ENCODE peak calls at places on chromosome 2, in eight cellular contexts. W is fibroblast of pulmonary artery, Y is adrenal gland, A is OCI-LY7, R is A549, I is cardiac muscle cell, F is astrocyte of the cerebellum, D is HepG2. Z is an unnamed sample.

GRCh38 chr2:188497736-188498135 is 206.1 kb downstream of the GULP1 start:
- DNase-seq in Y (no peak), W (no peak), R (no peak), D (no peak), A (no peak), F (no peak), I (peak; percentile 16), Z (no peak)

GRCh38 chr2:70553584-70554337 is at the start of gene TGFA:
- DNase-seq in I (peak; percentile 45), A (no peak), D (peak; percentile 91), R (peak; percentile 82), F (no peak), W (peak; percentile 27), Y (peak; percentile 63), Z (peak; percentile 43)

GRCh38 chr2:186695081-186695756 is 1.4 kb downstream of the FAM171B start:
- DNase-seq in Y (peak; percentile 21), R (no peak), A (no peak), W (peak; percentile 59), D (no peak), F (peak; percentile 26), I (peak; percentile 59), Z (no peak)

GRCh38 chr2:18505703-18506341 is 54.6 kb downstream of the RDH14 start:
- DNase-seq in W (no peak), Y (no peak), F (no peak), A (no peak), R (no peak), D (no peak), I (no peak), Z (no peak)

GRCh38 chr2:217434183-217434620 is 568.6 kb downstream of the TNS1 start:
- DNase-seq in R (peak; percentile 83), D (peak; percentile 69), F (peak; percentile 93), I (peak; percentile 98), Y (peak; percentile 97), W (peak; percentile 97), A (peak; percentile 7), Z (peak; percentile 64)

GRCh38 chr2:11835403-11835802 is 89.0 kb downstream of the LPIN1 start:
- DNase-seq in F (no peak), A (no peak), I (no peak), R (no peak), W (peak; percentile 22), D (no peak), Y (no peak), Z (no peak)

GRCh38 chr2:197615033-197615652 is 60.2 kb downstream of the RFTN2 start:
- DNase-seq in F (no peak), A (peak; percentile 32), I (no peak), W (no peak), Y (no peak), D (peak; percentile 27), R (peak; percentile 16), Z (no peak)

GRCh38 chr2:28713582-28714292 is 37.9 kb upstream of the PPP1CB start:
- DNase-seq in W (peak; percentile 39), D (no peak), F (no peak), Y (no peak), A (no peak), R (peak; percentile 28), I (peak; percentile 44), Z (no peak)

GRCh38 chr2:174138161-174138560 is 110.2 kb downstream of the OLA1 start:
- DNase-seq in F (no peak), A (peak; percentile 10), R (peak; percentile 48), W (peak; percentile 52), D (peak; percentile 23), Y (no peak), I (peak; percentile 61), Z (no peak)

GRCh38 chr2:192499476-192499875 is 304.7 kb upstream of the TMEFF2 start:
- DNase-seq in I (peak; percentile 48), W (peak; percentile 61), R (no peak), Y (no peak), D (no peak), F (peak; percentile 1), A (no peak), Z (no peak)

GRCh38 chr2:2291500-2292260 is 39.4 kb downstream of the MYT1L start:
- DNase-seq in F (no peak), R (peak; percentile 13), I (no peak), A (no peak), Y (no peak), W (no peak), D (no peak), Z (no peak)

GRCh38 chr2:234633581-234634230 is 136.8 kb upstream of the ARL4C start:
- DNase-seq in W (no peak), D (no peak), A (no peak), R (no peak), I (no peak), F (no peak), Y (no peak), Z (no peak)

GRCh38 chr2:113217455-113218282 is 43.9 kb downstream of the PSD4 start:
- DNase-seq in Y (no peak), A (no peak), I (no peak), W (no peak), D (peak; percentile 51), R (peak; percentile 57), F (peak; percentile 66), Z (no peak)

GRCh38 chr2:70069049-70069448 is 18.2 kb upstream of the PCBP1 start:
- DNase-seq in Y (no peak), D (peak; percentile 88), R (no peak), I (no peak), A (no peak), W (no peak), F (no peak), Z (peak; percentile 55)

GRCh38 chr2:36287363-36288275 is 68.0 kb upstream of the CRIM1 start:
- DNase-seq in I (peak; percentile 16), F (no peak), R (no peak), A (no peak), W (peak; percentile 83), D (no peak), Y (no peak), Z (no peak)

GRCh38 chr2:12304494-12305228 is 412.1 kb upstream of the TRIB2 start:
- DNase-seq in W (peak; percentile 83), F (peak; percentile 36), A (no peak), Y (no peak), I (peak; percentile 76), R (no peak), D (no peak), Z (no peak)

GRCh38 chr2:200613692-200614091 is 27.9 kb downstream of the AOX1 start:
- DNase-seq in I (no peak), Y (no peak), W (no peak), R (no peak), A (no peak), D (no peak), F (no peak), Z (no peak)

GRCh38 chr2:37636209-37637077 is 35.0 kb downstream of the CDC42EP3 start:
- DNase-seq in W (no peak), A (no peak), R (no peak), Y (no peak), F (no peak), D (no peak), I (no peak), Z (no peak)

GRCh38 chr2:37629529-37629928 is 41.9 kb downstream of the CDC42EP3 start:
- DNase-seq in D (no peak), Y (no peak), W (no peak), I (no peak), A (no peak), F (no peak), R (no peak), Z (no peak)

GRCh38 chr2:198214108-198214736 is 409.8 kb downstream of the PLCL1 start:
- DNase-seq in R (no peak), Y (no peak), D (no peak), W (peak; percentile 7), A (no peak), F (no peak), I (peak; percentile 29), Z (no peak)

GRCh38 chr2:64493788-64494187 is 30.3 kb upstream of the AFTPH start:
- DNase-seq in W (no peak), A (no peak), F (no peak), D (no peak), Y (no peak), R (no peak), I (no peak), Z (no peak)

GRCh38 chr2:29810956-29811355 is 110.4 kb downstream of the ALK start:
- DNase-seq in D (no peak), Y (no peak), W (no peak), I (no peak), F (no peak), R (no peak), A (no peak), Z (no peak)

GRCh38 chr2:176398783-176399182 is 129.5 kb downstream of the MTX2 start:
- DNase-seq in F (no peak), W (peak; percentile 19), D (no peak), A (no peak), I (peak; percentile 12), R (no peak), Y (no peak), Z (no peak)

GRCh38 chr2:29042581-29043075 is 31.7 kb downstream of the PCARE start:
- DNase-seq in I (peak; percentile 78), W (peak; percentile 71), F (no peak), R (peak; percentile 18), D (no peak), A (no peak), Y (peak; percentile 52), Z (no peak)

GRCh38 chr2:232502901-232503791 is 15.5 kb upstream of the ECEL1 start:
- DNase-seq in F (no peak), W (peak; percentile 38), A (no peak), I (peak; percentile 45), R (peak; percentile 46), Y (peak; percentile 44), D (no peak), Z (no peak)
- H3K4me3 ChIP-seq in F (peak overlapping the region; percentile 3), W (no peak overlapping the region), A (no peak overlapping the region), I (peak overlapping the region; percentile 30), R (peak overlapping the region; percentile 43), Y (no peak overlapping the region), D (peak overlapping the region; percentile 52), Z (no peak overlapping the region)

GRCh38 chr2:61543062-61543461 is 4.9 kb upstream of the XPO1 start:
- DNase-seq in D (no peak), Y (no peak), A (peak; percentile 53), F (no peak), W (no peak), I (no peak), R (no peak), Z (no peak)
- TF ChIP-seq CTCF in D (no peak), Y (no peak), A (peak; percentile 78), F (peak; percentile 20), W (no peak), I (no peak), R (no peak), Z (peak; percentile 11)

DNA sequence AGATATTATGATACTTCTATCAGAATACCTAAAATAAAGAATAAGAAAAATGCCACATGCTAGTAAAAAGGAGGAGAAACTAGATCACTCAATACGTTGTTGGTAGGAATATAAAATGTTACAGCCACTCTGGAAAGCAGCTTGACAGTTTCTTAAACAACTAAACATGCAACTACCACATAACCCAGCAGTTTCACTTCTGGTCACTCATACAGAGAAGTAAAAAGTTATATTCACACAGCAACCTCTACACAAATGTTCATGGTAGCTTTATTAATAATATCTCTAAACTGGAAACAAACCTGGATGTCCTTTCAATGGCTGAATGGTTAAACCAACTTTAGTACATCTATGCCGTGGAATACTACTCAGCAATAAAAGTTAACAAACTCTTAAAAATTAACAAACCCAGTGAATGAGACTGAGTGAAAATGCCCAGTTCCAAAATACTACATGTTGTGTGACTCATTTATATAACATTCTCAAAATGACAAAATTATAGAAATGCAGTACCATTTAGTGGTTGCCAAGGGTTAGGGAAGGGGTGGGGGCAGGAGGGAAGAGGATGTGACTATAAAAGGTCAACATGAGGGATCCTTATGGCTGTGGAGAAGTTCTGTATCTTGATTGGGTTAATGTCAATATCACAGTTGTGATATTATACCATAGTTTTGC is 124.1 kb downstream of the MMADHC start:
- DNase-seq in W (no peak), I (no peak), F (no peak), R (no peak), D (no peak), Y (no peak), A (no peak), Z (peak; percentile 15)
- H3K4me3 ChIP-seq in W (no peak overlapping the region), I (no peak overlapping the region), F (no peak overlapping the region), R (no peak overlapping the region), D (no peak overlapping the region), Y (no peak overlapping the region), A (no peak overlapping the region), Z (no peak overlapping the region)

GRCh38 chr2:46298522-46299351 is 1.5 kb downstream of the EPAS1 start:
- DNase-seq in W (peak; percentile 73), F (no peak), R (peak; percentile 69), I (peak; percentile 79), Y (peak; percentile 51), A (no peak), D (no peak), Z (no peak)
- TF ChIP-seq CTCF in W (peak; percentile 20), F (no peak), R (peak; percentile 41), I (peak; percentile 38), Y (no peak), A (no peak), D (peak; percentile 67), Z (no peak)

Z was measured in GM06990.